ENCODE peak calls at places on chromosomes 7 and 10, in nine cellular contexts. N, L, O, E, Y, R, H, U and M are unnamed samples.

GRCh38 chr10:126245501-126245900 is 142.8 kb downstream of the ADAM12 start:
- DNase-seq in N (no peak), L (no peak), O (no peak), E (no peak), R (no peak), U (no peak), Y (no peak), H (no peak), M (no peak)

GRCh38 chr7:93442478-93443224 is 131.9 kb downstream of the CALCR start:
- DNase-seq in E (no peak), U (no peak), L (peak; percentile 34), R (no peak), O (no peak), Y (no peak), H (peak; percentile 13), N (no peak), M (peak; percentile 45)

GRCh38 chr10:89129850-89130396 is 77.2 kb downstream of the CH25H start:
- DNase-seq in N (no peak), O (no peak), R (no peak), E (no peak), H (no peak), Y (peak; percentile 14), U (peak; percentile 33), L (no peak), M (peak; percentile 22)

GRCh38 chr10:26557641-26558014 is 119.5 kb downstream of the APBB1IP start:
- DNase-seq in L (no peak), Y (no peak), R (no peak), O (no peak), E (no peak), U (no peak), N (no peak), H (no peak), M (no peak)

GRCh38 chr10:14751576-14752330 is 22.9 kb downstream of the FAM107B start:
- DNase-seq in Y (peak; percentile 69), N (no peak), R (no peak), H (peak; percentile 38), L (no peak), U (peak; percentile 66), E (no peak), O (no peak), M (peak; percentile 43)

GRCh38 chr10:6518791-6519430 is 61.2 kb downstream of the PRKCQ start:
- DNase-seq in N (no peak), Y (no peak), E (no peak), H (no peak), R (no peak), L (no peak), U (no peak), O (no peak), M (no peak)

GRCh38 chr10:18021725-18022480 is 70.2 kb downstream of the SLC39A12 start:
- DNase-seq in E (no peak), U (no peak), L (no peak), N (no peak), O (no peak), H (no peak), Y (no peak), R (no peak), M (no peak)

GRCh38 chr10:79928028-79928583 is 20.8 kb downstream of the SFTPD start:
- DNase-seq in R (no peak), L (no peak), N (no peak), H (no peak), Y (no peak), E (no peak), O (no peak), U (no peak), M (no peak)

GRCh38 chr7:117656806-117657205 is 177.0 kb downstream of the CFTR start:
- DNase-seq in R (no peak), Y (no peak), H (no peak), E (no peak), N (no peak), L (no peak), U (no peak), O (no peak), M (no peak)

GRCh38 chr10:36301539-36301938 is 659.4 kb upstream of the FZD8 start:
- DNase-seq in O (no peak), Y (no peak), L (no peak), R (no peak), E (no peak), U (no peak), H (no peak), N (no peak), M (no peak)

GRCh38 chr7:17256375-17256774 is 42.1 kb upstream of the AHR start:
- DNase-seq in N (no peak), E (no peak), U (no peak), H (no peak), L (no peak), Y (no peak), O (no peak), R (no peak), M (no peak)

GRCh38 chr7:17253885-17254284 is 44.6 kb upstream of the AHR start:
- DNase-seq in Y (no peak), E (no peak), H (no peak), U (no peak), R (no peak), O (no peak), N (no peak), L (no peak), M (no peak)

GRCh38 chr7:17255930-17256329 is 42.5 kb upstream of the AHR start:
- DNase-seq in Y (no peak), L (no peak), H (no peak), O (no peak), U (no peak), R (no peak), E (no peak), N (no peak), M (no peak)
- H3K27ac ChIP-seq in Y (no peak overlapping the region), L (no peak overlapping the region), H (no peak overlapping the region), O (no peak overlapping the region), U (no peak overlapping the region), R (no peak overlapping the region), E (no peak overlapping the region), N (no peak overlapping the region), M (no peak overlapping the region)

DNA sequence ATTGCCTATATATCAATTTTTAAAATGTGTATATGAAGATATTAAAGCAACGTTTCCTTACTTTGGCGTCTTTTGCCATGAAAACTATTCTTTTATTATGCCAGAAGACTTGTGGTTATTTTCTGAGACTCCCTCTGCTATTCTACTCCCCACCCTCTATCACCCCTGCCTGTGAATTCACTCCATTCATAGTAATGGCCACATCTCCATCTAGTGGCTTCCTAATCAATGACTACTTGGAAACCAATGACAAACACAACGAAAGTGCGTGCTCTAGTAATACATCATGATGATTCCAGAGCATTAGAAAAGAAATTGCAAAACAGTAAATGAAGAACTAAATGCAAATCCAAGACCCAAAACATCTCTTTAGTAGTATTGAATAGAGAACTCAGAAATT is 186.7 kb upstream of the HGF start:
- DNase-seq in L (peak; percentile 47), R (peak; percentile 32), H (no peak), O (no peak), E (no peak), N (no peak), U (no peak), Y (no peak), M (no peak)
- TF ChIP-seq CTCF in L (peak; percentile 61), R (peak; percentile 71), H (peak; percentile 22), O (peak; percentile 53), E (peak; percentile 12), N (no peak), U (peak; percentile 29), Y (no peak), M (peak; percentile 46)

GRCh38 chr7:2253021-2253420 is 11.0 kb downstream of the NUDT1 start:
- DNase-seq in H (no peak), O (no peak), E (no peak), R (no peak), N (no peak), Y (no peak), L (no peak), U (no peak), M (no peak)

GRCh38 chr7:2251841-2252771 is 10.1 kb downstream of the NUDT1 start:
- DNase-seq in H (no peak), N (no peak), O (no peak), E (no peak), U (no peak), R (no peak), Y (no peak), L (no peak), M (no peak)

GRCh38 chr7:2248984-2249694 is 7.1 kb downstream of the NUDT1 start:
- DNase-seq in U (peak; percentile 72), O (no peak), L (no peak), E (no peak), N (peak; percentile 79), H (peak; percentile 35), Y (peak; percentile 43), R (peak; percentile 89), M (peak; percentile 66)

GRCh38 chr7:2247141-2247985 is 5.3 kb downstream of the NUDT1 start:
- DNase-seq in Y (no peak), U (no peak), E (no peak), O (no peak), L (no peak), R (no peak), N (peak; percentile 56), H (no peak), M (no peak)

DNA sequence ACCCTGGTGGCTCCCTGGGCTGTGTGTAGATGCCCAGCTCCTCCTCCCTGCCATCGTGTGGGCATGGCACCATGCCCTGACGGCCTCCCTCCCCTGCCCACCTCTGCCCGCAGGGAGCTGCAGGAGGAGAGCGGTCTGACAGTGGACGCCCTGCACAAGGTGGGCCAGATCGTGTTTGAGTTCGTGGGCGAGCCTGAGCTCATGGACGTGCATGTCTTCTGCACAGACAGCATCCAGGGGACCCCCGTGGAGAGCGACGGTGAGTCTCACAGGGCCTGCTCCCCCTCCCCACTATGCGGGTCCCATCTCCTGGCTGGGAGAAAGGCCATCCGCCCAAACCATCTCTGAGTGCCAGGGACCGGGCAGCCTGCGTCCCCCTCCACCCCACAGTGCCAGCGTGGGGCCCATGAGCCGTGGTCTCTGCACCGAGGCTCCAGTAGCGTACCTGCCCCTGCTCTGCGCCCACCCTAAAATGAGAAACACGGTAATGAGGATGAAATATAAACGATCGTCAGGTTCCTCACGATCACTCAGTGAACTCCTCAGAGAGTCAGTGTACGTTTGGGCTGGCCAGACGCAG is 7.8 kb downstream of the NUDT1 start:
- DNase-seq in E (no peak), L (no peak), U (no peak), N (no peak), R (no peak), O (no peak), Y (no peak), H (no peak), M (no peak)
- H3K27ac ChIP-seq in E (peak overlapping the region; percentile 69), L (no peak overlapping the region), U (peak overlapping the region; percentile 59), N (no peak overlapping the region), R (peak overlapping the region; percentile 99), O (no peak overlapping the region), Y (no peak overlapping the region), H (no peak overlapping the region), M (no peak overlapping the region)

DNA sequence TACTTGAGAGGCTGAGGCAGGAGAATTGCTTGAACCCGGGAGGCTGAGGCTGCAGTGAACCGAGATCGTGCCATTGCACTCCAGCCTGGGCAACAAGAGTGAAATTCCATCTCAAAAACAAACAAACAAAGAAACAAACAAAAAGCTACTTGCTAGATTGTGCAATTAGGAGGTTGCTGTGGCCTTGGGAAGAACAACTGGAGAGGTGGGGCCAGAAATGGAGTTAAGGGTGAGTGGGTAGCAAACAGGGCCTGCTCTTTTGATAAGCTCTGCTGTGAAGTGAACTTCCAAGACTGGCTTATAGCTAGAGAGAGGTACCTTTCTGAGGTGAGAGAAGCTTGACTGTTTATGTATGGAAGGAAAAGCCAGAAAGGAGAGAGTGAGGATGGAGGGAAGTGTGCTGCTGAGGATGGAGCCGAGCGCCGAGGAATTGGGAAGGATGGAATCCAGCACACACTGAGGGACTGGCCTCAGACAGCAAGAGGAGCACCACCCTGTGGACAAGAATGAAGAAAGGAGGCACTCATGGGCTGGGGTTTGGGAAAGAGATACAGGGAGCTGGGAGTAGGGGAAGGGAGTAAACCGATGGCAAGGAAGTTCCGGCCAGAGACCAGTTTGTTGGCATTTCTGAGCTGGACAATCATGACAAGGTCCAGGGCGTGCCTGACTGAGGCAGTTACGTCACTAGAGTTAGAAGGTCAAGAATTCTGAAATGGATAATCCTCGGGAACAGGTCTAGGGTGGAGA is 7.0 kb upstream of the RPEL1 start:
- DNase-seq in U (peak; percentile 35), E (no peak), Y (peak; percentile 38), N (no peak), L (peak; percentile 84), O (no peak), R (peak; percentile 15), H (peak; percentile 80), M (no peak)
- TF ChIP-seq CTCF in U (peak; percentile 11), E (no peak), Y (no peak), N (no peak), L (peak; percentile 60), O (no peak), R (peak; percentile 56), H (peak; percentile 41), M (peak; percentile 16)